ENCODE peak calls at places on chromosomes 11 and 22, in six cellular contexts. One of them, this sample, is unnamed.

GRCh38 chr11:20172721-20173447 is 12.6 kb upstream of the DBX1 start:
- DNase-seq in K562: no peak
- DNase-seq in GM12878: no peak
- DNase-seq in H1: no peak
- DNase-seq in SK-N-SH: peak; percentile 32
- DNase-seq in HepG2: no peak
- DNase-seq in this sample: no peak

GRCh38 chr22:50599816-50600454 is 658 bp upstream of the MAPK8IP2 start:
- DNase-seq in K562: peak; percentile 82
- DNase-seq in GM12878: no peak
- DNase-seq in H1: peak; percentile 92
- DNase-seq in HepG2: peak; percentile 9
- DNase-seq in SK-N-SH: peak; percentile 70
- DNase-seq in this sample: no peak

GRCh38 chr11:13434247-13435205 is 28.5 kb downstream of the BTBD10 start:
- DNase-seq in H1: no peak
- DNase-seq in HepG2: no peak
- DNase-seq in GM12878: no peak
- DNase-seq in SK-N-SH: no peak
- DNase-seq in K562: no peak
- DNase-seq in this sample: no peak

GRCh38 chr11:64861227-64861970 is 16.9 kb upstream of the CDC42BPG start:
- DNase-seq in HepG2: no peak
- DNase-seq in K562: no peak
- DNase-seq in H1: no peak
- DNase-seq in GM12878: no peak
- DNase-seq in SK-N-SH: no peak
- DNase-seq in this sample: peak; percentile 79

GRCh38 chr11:111944139-111944538 is 7.0 kb downstream of the DIXDC1 start:
- DNase-seq in HepG2: peak; percentile 29
- DNase-seq in SK-N-SH: no peak
- DNase-seq in H1: no peak
- DNase-seq in GM12878: no peak
- DNase-seq in K562: no peak
- DNase-seq in this sample: no peak

GRCh38 chr11:9719949-9720646 is 56.2 kb downstream of the SWAP70 start:
- DNase-seq in K562: no peak
- DNase-seq in HepG2: no peak
- DNase-seq in H1: no peak
- DNase-seq in SK-N-SH: no peak
- DNase-seq in GM12878: no peak
- DNase-seq in this sample: no peak

GRCh38 chr22:17112491-17113042 is 8.6 kb downstream of the TMEM121B start:
- DNase-seq in K562: no peak
- DNase-seq in GM12878: no peak
- DNase-seq in SK-N-SH: no peak
- DNase-seq in HepG2: no peak
- DNase-seq in H1: no peak
- DNase-seq in this sample: no peak

GRCh38 chr11:61797263-61797944 is 4.7 kb downstream of the FEN1 start:
- DNase-seq in K562: peak; percentile 64
- DNase-seq in H1: no peak
- DNase-seq in GM12878: peak; percentile 52
- DNase-seq in SK-N-SH: peak; percentile 71
- DNase-seq in HepG2: peak; percentile 78
- DNase-seq in this sample: no peak

GRCh38 chr22:48665286-48666010 is 1162.2 kb downstream of the BRD1 start:
- DNase-seq in SK-N-SH: peak; percentile 66
- DNase-seq in HepG2: no peak
- DNase-seq in K562: no peak
- DNase-seq in H1: no peak
- DNase-seq in GM12878: no peak
- DNase-seq in this sample: no peak

GRCh38 chr11:134751161-134751560 is 339.1 kb upstream of the B3GAT1 start:
- DNase-seq in HepG2: no peak
- DNase-seq in H1: no peak
- DNase-seq in SK-N-SH: no peak
- DNase-seq in GM12878: no peak
- DNase-seq in K562: no peak
- DNase-seq in this sample: no peak

GRCh38 chr11:113626736-113627135 is 79.4 kb downstream of the TMPRSS5 start:
- DNase-seq in HepG2: no peak
- DNase-seq in SK-N-SH: no peak
- DNase-seq in H1: no peak
- DNase-seq in GM12878: no peak
- DNase-seq in K562: no peak
- DNase-seq in this sample: no peak

GRCh38 chr11:44290206-44290605 is 19.7 kb downstream of the ALX4 start:
- DNase-seq in GM12878: no peak
- DNase-seq in HepG2: no peak
- DNase-seq in SK-N-SH: no peak
- DNase-seq in K562: no peak
- DNase-seq in H1: no peak
- DNase-seq in this sample: no peak

GRCh38 chr22:19871845-19872778 is 17.4 kb upstream of the GNB1L start:
- DNase-seq in H1: peak; percentile 45
- DNase-seq in HepG2: no peak
- DNase-seq in K562: no peak
- DNase-seq in SK-N-SH: no peak
- DNase-seq in GM12878: no peak
- DNase-seq in this sample: no peak

DNA sequence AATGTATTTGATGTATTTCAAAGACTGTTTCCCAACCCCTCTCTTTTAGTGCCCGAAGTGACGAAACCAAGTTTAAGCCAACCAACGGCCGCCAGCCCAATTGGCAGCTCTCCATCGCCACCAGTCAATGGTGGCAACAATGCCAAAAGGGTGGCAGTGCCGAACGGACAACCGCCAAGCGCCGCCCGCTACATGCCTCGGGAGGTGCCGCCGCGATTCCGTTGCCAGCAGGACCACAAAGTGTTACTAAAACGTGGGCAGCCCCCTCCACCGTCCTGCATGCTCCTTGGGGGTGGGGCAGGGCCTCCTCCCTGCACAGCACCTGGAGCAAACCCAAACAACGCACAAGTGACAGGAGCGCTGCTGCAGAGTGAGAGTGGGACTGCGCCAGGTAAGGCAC is 84.1 kb downstream of the TNRC6B start:
- DNase-seq in H1: no peak
- DNase-seq in GM12878: no peak
- DNase-seq in SK-N-SH: no peak
- DNase-seq in HepG2: no peak
- DNase-seq in K562: no peak
- DNase-seq in this sample: no peak
- TF ChIP-seq POLR2AphosphoS5 in H1: no peak
- TF ChIP-seq POLR2AphosphoS5 in GM12878: no peak
- TF ChIP-seq POLR2AphosphoS5 in SK-N-SH: no peak
- TF ChIP-seq POLR2AphosphoS5 in HepG2: no peak
- TF ChIP-seq POLR2AphosphoS5 in K562: no peak
- TF ChIP-seq POLR2AphosphoS5 in this sample: no peak

DNA sequence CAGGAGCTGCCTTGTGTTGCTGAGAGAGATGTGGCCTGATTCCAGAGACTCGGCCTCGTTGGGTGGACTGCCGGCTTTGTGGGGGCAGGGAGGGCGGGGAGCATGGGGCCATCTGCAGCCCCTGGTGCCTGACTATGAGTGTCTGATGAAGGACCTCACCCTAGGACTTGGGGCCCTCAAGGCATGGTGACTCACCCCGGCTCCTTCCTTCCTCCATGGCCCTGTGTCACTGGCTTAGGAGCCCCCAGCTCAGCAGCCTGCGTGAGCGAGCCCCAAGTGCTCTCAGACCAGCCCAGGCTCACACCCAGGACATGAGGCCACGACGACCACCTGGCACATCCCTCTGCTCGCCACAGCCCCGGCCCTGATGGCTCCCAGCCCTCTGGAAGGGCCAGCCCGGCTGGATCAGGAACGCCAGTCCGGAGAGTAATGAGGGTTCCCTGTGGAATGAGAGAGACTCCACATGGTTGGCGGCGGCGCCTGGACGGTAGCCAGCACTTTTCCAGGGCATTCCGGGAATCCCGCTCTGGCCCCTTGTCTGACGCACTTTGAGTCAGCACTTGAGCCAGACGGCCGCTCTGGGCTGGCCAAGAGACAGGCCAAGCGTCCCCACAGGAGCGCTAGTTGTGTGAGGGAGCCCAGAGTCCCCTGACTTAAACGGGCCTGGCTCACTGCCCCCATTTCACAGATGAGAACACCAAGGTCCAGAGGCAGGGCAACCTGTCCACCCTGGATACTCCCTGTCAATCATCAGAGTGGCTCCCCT is 50.6 kb upstream of the SHISAL1 start:
- DNase-seq in GM12878: no peak
- DNase-seq in H1: no peak
- DNase-seq in SK-N-SH: peak; percentile 85
- DNase-seq in HepG2: peak; percentile 14
- DNase-seq in K562: no peak
- DNase-seq in this sample: no peak
- TF ChIP-seq GABPA in GM12878: no peak
- TF ChIP-seq GABPA in H1: no peak
- TF ChIP-seq GABPA in SK-N-SH: no peak
- TF ChIP-seq GABPA in HepG2: no peak
- TF ChIP-seq GABPA in K562: no peak
- TF ChIP-seq GABPA in this sample: no peak

DNA sequence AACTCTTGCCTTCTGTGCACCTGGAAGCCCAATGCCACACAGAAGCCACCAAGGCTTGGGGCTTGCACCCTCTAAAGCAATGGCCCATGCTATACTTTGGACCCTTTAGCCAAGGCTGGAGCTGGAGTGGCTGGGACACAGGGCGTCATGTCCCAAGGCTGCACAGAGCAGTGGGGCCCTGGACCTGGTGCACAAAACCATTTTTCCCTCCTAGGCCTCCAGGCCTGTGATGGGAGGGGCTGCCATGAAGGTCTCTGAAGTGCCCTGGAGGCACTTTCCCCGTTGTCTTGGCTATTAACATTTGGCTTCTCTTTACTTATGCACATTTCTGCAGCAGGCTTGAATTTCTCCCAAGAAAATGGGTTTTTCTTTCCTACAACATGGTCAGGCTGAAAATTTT is 20.6 kb upstream of the TMEM45B start:
- DNase-seq in GM12878: no peak
- DNase-seq in SK-N-SH: no peak
- DNase-seq in H1: no peak
- DNase-seq in HepG2: no peak
- DNase-seq in K562: no peak
- DNase-seq in this sample: no peak
- TF ChIP-seq POLR2AphosphoS5 in GM12878: no peak
- TF ChIP-seq POLR2AphosphoS5 in SK-N-SH: no peak
- TF ChIP-seq POLR2AphosphoS5 in H1: no peak
- TF ChIP-seq POLR2AphosphoS5 in HepG2: no peak
- TF ChIP-seq POLR2AphosphoS5 in K562: no peak
- TF ChIP-seq POLR2AphosphoS5 in this sample: no peak

GRCh38 chr11:17256512-17256911 is 20.0 kb upstream of the NUCB2 start:
- DNase-seq in K562: no peak
- DNase-seq in SK-N-SH: no peak
- DNase-seq in H1: no peak
- DNase-seq in GM12878: no peak
- DNase-seq in HepG2: no peak
- DNase-seq in this sample: no peak
- TF ChIP-seq GABPA in K562: no peak
- TF ChIP-seq GABPA in SK-N-SH: no peak
- TF ChIP-seq GABPA in H1: no peak
- TF ChIP-seq GABPA in GM12878: no peak
- TF ChIP-seq GABPA in HepG2: no peak
- TF ChIP-seq GABPA in this sample: no peak

GRCh38 chr11:46361283-46362145 is 14.3 kb downstream of the DGKZ start:
- DNase-seq in H1: no peak
- DNase-seq in K562: peak; percentile 84
- DNase-seq in SK-N-SH: peak; percentile 88
- DNase-seq in GM12878: peak; percentile 44
- DNase-seq in HepG2: no peak
- DNase-seq in this sample: peak; percentile 94
- TF ChIP-seq POLR2AphosphoS5 in H1: no peak
- TF ChIP-seq POLR2AphosphoS5 in K562: no peak
- TF ChIP-seq POLR2AphosphoS5 in SK-N-SH: no peak
- TF ChIP-seq POLR2AphosphoS5 in GM12878: peak; percentile 83
- TF ChIP-seq POLR2AphosphoS5 in HepG2: no peak
- TF ChIP-seq POLR2AphosphoS5 in this sample: peak; percentile 68

GRCh38 chr22:22593964-22594656 is 35.0 kb upstream of the PRAME start:
- DNase-seq in K562: peak; percentile 94
- DNase-seq in SK-N-SH: peak; percentile 73
- DNase-seq in GM12878: no peak
- DNase-seq in H1: peak; percentile 73
- DNase-seq in HepG2: peak; percentile 27
- DNase-seq in this sample: no peak
- TF ChIP-seq GABPA in K562: no peak
- TF ChIP-seq GABPA in SK-N-SH: no peak
- TF ChIP-seq GABPA in GM12878: no peak
- TF ChIP-seq GABPA in H1: no peak
- TF ChIP-seq GABPA in HepG2: no peak
- TF ChIP-seq GABPA in this sample: no peak

GRCh38 chr11:1982908-1983600 is 14.6 kb downstream of the H19 start:
- DNase-seq in K562: no peak
- DNase-seq in H1: no peak
- DNase-seq in HepG2: no peak
- DNase-seq in SK-N-SH: no peak
- DNase-seq in GM12878: no peak
- DNase-seq in this sample: no peak
- TF ChIP-seq POLR2AphosphoS5 in K562: no peak
- TF ChIP-seq POLR2AphosphoS5 in H1: no peak
- TF ChIP-seq POLR2AphosphoS5 in HepG2: no peak
- TF ChIP-seq POLR2AphosphoS5 in SK-N-SH: no peak
- TF ChIP-seq POLR2AphosphoS5 in GM12878: no peak
- TF ChIP-seq POLR2AphosphoS5 in this sample: no peak

DNA sequence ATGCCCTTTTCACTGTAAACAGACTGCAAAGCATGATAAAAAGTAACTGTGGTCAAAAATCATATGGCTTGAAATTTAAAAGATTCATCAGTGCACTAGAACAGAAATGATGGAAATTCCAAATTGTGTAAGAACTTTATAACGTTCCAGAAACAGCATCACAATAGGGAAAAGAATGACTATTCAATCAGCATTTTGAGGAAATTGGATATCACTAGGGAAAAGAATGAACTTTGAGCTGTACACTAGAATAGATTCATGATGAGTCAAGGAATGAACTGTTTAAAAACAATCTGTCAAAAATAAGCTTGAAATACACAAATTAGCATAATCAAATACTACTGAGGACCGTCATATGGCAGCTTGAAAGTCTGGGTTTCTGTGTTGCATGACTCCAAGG is 20.5 kb upstream of the HEPHL1 start:
- DNase-seq in H1: no peak
- DNase-seq in SK-N-SH: no peak
- DNase-seq in GM12878: no peak
- DNase-seq in K562: no peak
- DNase-seq in HepG2: no peak
- DNase-seq in this sample: no peak
- TF ChIP-seq GABPA in H1: no peak
- TF ChIP-seq GABPA in SK-N-SH: no peak
- TF ChIP-seq GABPA in GM12878: no peak
- TF ChIP-seq GABPA in K562: no peak
- TF ChIP-seq GABPA in HepG2: no peak
- TF ChIP-seq GABPA in this sample: no peak

GRCh38 chr22:35835998-35836691 is 118.5 kb downstream of the APOL5 start:
- DNase-seq in GM12878: no peak
- DNase-seq in SK-N-SH: peak; percentile 51
- DNase-seq in K562: peak; percentile 13
- DNase-seq in H1: no peak
- DNase-seq in HepG2: peak; percentile 71
- DNase-seq in this sample: no peak
- TF ChIP-seq POLR2AphosphoS5 in GM12878: no peak
- TF ChIP-seq POLR2AphosphoS5 in SK-N-SH: peak; percentile 83
- TF ChIP-seq POLR2AphosphoS5 in K562: no peak
- TF ChIP-seq POLR2AphosphoS5 in H1: peak; percentile 48
- TF ChIP-seq POLR2AphosphoS5 in HepG2: no peak
- TF ChIP-seq POLR2AphosphoS5 in this sample: no peak

This sample was measured in HL-60.